ENCODE peak calls at places on chromosomes 5 and 9, in six cellular contexts. Y, E, H, A, I and C are unnamed samples.

GRCh38 chr5:40832345-40832744 is 2.7 kb downstream of the RPL37 start:
- DNase-seq in Y (no peak), E (no peak), H (no peak), A (peak; percentile 67), I (no peak), C (no peak)

GRCh38 chr5:16234598-16234997 is 55.0 kb upstream of the MARCHF11 start:
- DNase-seq in Y (no peak), E (no peak), H (no peak), A (no peak), I (no peak), C (no peak)

GRCh38 chr5:77851229-77852067 is 75.3 kb upstream of the TBCA start:
- DNase-seq in Y (no peak), E (no peak), H (no peak), A (no peak), I (no peak), C (no peak)

GRCh38 chr9:81224166-81224858 is 465.0 kb downstream of the TLE1 start:
- DNase-seq in Y (no peak), E (no peak), H (no peak), A (no peak), I (no peak), C (no peak)

GRCh38 chr5:9421823-9422354 is 124.0 kb downstream of the SEMA5A start:
- DNase-seq in Y (no peak), E (no peak), H (no peak), A (no peak), I (no peak), C (no peak)

GRCh38 chr9:93326056-93326455 is 125.4 kb upstream of the FAM120A start:
- DNase-seq in Y (no peak), E (no peak), H (no peak), A (no peak), I (no peak), C (no peak)

GRCh38 chr5:77588175-77588574 is 50.3 kb downstream of the OTP start:
- DNase-seq in Y (no peak), E (no peak), H (no peak), A (no peak), I (no peak), C (no peak)

GRCh38 chr5:154401931-154402330 is 43.9 kb upstream of the SAP30L start:
- DNase-seq in Y (no peak), E (no peak), H (no peak), A (no peak), I (no peak), C (no peak)

GRCh38 chr5:76379316-76379715 is 23.8 kb upstream of the IQGAP2 start:
- DNase-seq in Y (no peak), E (no peak), H (no peak), A (no peak), I (no peak), C (no peak)

GRCh38 chr9:136742640-136743391 is at the start of gene LCN10:
- DNase-seq in Y (no peak), E (no peak), H (no peak), A (no peak), I (no peak), C (no peak)

GRCh38 chr9:135504262-135505229 is 4.1 kb downstream of the MRPS2 start:
- DNase-seq in Y (no peak), E (peak; percentile 51), H (no peak), A (no peak), I (peak; percentile 57), C (no peak)

GRCh38 chr5:74266836-74267235 is 373.7 kb downstream of the ENC1 start:
- DNase-seq in Y (no peak), E (no peak), H (no peak), A (no peak), I (no peak), C (no peak)

GRCh38 chr5:56342612-56343011 is 109.5 kb upstream of the ANKRD55 start:
- DNase-seq in Y (no peak), E (no peak), H (no peak), A (no peak), I (no peak), C (no peak)

GRCh38 chr9:108682191-108682590 is 173.6 kb downstream of the ACTL7B start:
- DNase-seq in Y (no peak), E (no peak), H (no peak), A (no peak), I (no peak), C (no peak)

GRCh38 chr9:33024126-33024965 is 727 bp upstream of the DNAJA1 start:
- DNase-seq in Y (no peak), E (peak; percentile 17), H (no peak), A (no peak), I (peak; percentile 20), C (no peak)

GRCh38 chr5:155624597-155625241 is 611.2 kb downstream of the KIF4B start:
- DNase-seq in Y (no peak), E (peak; percentile 69), H (no peak), A (no peak), I (no peak), C (no peak)

GRCh38 chr5:133890776-133891280 is 77.6 kb downstream of the C5orf15 start:
- DNase-seq in Y (no peak), E (no peak), H (no peak), A (no peak), I (no peak), C (no peak)

GRCh38 chr5:133889271-133889905 is 79.0 kb downstream of the C5orf15 start:
- DNase-seq in Y (no peak), E (no peak), H (no peak), A (no peak), I (no peak), C (no peak)

GRCh38 chr5:133891390-133891789 is 77.0 kb downstream of the C5orf15 start:
- DNase-seq in Y (no peak), E (no peak), H (no peak), A (no peak), I (no peak), C (no peak)

GRCh38 chr5:133890308-133890707 is 78.1 kb downstream of the C5orf15 start:
- DNase-seq in Y (no peak), E (no peak), H (no peak), A (no peak), I (no peak), C (no peak)

GRCh38 chr5:133888625-133888991 is 79.8 kb downstream of the C5orf15 start:
- DNase-seq in Y (no peak), E (no peak), H (no peak), A (no peak), I (no peak), C (no peak)
- H3K27ac ChIP-seq in Y (no peak overlapping the region), E (no peak overlapping the region), H (no peak overlapping the region), A (no peak overlapping the region), I (no peak overlapping the region), C (no peak overlapping the region)

GRCh38 chr9:127452481-127453092 is 1.3 kb downstream of the LRSAM1 start:
- DNase-seq in Y (no peak), E (peak; percentile 90), H (no peak), A (no peak), I (no peak), C (no peak)
- H3K27ac ChIP-seq in Y (no peak overlapping the region), E (peak overlapping the region; percentile 89), H (no peak overlapping the region), A (no peak overlapping the region), I (no peak overlapping the region), C (peak overlapping the region; percentile 96)

DNA sequence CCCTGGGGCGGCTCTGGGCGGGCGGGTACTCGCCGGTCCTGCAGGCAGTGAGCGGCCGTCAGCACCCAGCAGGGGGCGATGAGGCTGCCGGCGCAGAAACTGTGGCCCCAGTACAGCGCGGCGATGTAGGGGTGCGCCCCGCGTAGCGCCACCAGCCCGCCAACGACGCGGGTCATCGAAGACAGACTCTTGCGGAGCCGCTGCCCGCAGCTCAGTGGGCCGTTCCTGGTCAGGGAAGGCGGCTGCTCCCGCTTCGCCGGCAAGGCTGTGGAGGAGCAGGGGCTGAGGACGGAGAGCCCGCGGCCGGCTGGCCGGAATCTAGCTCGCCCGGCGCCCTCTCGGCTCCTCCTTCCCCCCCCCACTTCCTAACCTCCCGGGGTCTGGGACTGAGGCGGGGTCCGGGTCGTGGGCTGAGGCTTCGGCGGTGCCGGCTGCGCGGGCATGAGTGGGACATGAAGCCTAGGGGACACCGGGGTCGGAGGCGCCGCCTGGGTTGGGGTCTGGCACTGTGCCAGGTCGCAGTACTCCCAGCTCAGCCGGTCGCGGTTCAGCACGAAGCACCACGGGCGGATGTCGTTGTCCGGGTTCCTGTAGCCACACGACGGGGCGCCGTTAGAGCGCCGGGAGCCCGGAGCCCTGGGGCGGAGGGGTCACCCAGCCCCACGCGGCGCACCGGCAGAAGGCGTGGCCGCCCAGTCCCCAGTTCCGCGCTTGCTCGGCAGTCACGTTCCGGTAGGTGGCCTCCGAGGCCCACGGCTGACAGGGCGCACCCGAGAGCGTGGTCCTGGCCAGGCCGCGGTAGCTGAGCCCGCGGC is 3.6 kb upstream of the PFN3 start:
- DNase-seq in Y (peak; percentile 49), E (peak; percentile 87), H (peak; percentile 15), A (peak; percentile 51), I (peak; percentile 52), C (no peak)
- H3K27ac ChIP-seq in Y (no peak overlapping the region), E (peak overlapping the region; percentile 82), H (no peak overlapping the region), A (no peak overlapping the region), I (no peak overlapping the region), C (peak overlapping the region; percentile 23)

DNA sequence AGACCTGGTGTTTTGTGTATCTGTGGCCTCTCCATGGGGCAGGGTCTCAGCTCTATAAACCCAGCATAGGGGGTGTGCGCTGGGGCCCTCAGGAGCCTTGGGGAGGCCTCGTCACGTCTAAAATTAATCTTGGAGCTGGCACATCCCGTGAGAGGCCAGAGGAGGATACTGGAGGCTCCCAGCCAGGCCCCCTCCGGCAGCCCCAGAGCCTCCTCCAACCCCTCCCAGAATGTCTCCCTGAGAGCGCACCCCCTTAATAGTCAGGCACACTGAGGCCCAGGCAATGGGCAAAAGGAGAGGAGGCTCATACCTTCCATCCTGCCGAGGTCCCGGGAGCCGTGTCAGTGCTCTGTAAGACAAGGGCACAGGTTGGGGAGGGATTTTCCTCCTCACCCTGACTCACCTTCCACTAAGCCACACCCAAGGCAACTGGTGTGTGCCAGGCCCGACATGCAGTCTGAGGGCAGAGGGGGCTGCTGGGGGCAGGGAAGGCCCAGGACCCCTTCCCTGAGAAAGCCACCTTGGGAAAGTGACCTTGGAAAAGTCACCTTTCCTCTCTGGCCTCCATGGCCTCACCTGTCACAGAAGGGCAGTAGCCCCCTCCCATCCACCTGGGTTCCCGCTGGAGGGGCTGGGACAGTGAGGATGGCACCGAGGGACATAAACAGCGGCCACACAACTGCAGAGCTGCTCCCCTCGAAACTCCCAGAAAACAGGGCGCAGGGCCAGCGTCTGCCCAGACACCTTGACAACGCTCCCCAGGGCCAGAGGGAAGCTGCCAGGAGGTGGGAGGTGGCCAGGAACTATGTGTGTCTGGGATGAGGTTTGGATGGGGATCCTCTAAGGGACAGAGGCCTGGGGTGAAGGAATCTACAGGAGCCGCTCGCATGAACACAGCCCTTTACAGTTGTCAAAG is 2.9 kb downstream of the AK1 start:
- DNase-seq in Y (no peak), E (no peak), H (no peak), A (no peak), I (no peak), C (no peak)
- H3K27ac ChIP-seq in Y (no peak overlapping the region), E (no peak overlapping the region), H (peak overlapping the region; percentile 46), A (no peak overlapping the region), I (no peak overlapping the region), C (no peak overlapping the region)

DNA sequence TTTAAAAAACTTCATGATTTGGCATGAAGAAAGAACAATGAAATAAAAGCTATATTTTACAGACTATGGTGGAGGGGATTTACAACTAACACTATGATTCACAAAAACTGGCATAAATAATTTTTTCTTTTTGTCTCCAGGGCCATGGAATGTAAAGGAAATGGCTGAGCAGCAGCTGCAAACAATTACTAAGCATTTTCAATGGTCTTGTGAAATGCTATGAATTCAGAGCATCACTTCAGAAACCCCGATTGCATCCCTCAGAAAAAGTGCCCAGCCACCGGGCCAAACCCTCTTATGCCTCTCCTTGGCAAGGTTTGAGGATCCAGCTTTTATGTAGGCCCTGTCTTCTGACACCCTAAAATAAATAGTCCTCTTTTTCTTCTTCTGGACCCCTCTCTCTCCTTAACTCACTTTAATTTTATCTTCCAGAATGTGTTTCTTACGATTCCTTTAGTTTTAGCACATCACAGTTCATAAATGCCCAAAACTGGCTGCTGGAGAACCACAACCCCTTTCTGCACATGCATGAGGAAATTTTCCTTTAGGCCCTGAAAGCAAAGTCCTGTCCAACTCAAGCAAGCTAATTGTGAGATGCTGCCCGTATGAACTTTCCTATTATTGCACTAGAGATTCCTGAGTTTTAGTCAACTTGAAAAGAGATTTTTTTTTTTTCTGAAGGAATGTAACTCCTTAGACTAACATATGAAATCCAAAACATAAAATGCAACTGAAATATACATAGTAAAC is 51.9 kb upstream of the DAB2 start:
- DNase-seq in Y (peak; percentile 52), E (no peak), H (no peak), A (no peak), I (peak; percentile 53), C (no peak)
- H3K27ac ChIP-seq in Y (peak overlapping the region; percentile 59), E (no peak overlapping the region), H (no peak overlapping the region), A (no peak overlapping the region), I (no peak overlapping the region), C (no peak overlapping the region)